ENCODE peak calls at places on chromosomes 16 and 17, in eight cellular contexts. Q, R, G, I, P, S, X and T are unnamed samples.

GRCh38 chr17:42920922-42921321 is 20.3 kb downstream of the G6PC1 start:
- DNase-seq in G (peak; percentile 72), R (peak; percentile 21), I (no peak), X (no peak), P (no peak), Q (peak; percentile 41), S (peak; percentile 36), T (no peak)

GRCh38 chr16:57446530-57447141 is 549 bp downstream of the CIAPIN1 start:
- DNase-seq in G (peak; percentile 42), S (peak; percentile 28), I (no peak), X (no peak), P (no peak), Q (peak; percentile 34), R (no peak), T (peak; percentile 16)

GRCh38 chr16:28163699-28164584 is 47.8 kb downstream of the XPO6 start:
- DNase-seq in G (no peak), R (no peak), Q (peak; percentile 89), X (no peak), S (no peak), P (no peak), I (no peak), T (no peak)

GRCh38 chr17:80947200-80947940 is 44.3 kb upstream of the CHMP6 start:
- DNase-seq in P (no peak), Q (no peak), X (no peak), G (no peak), I (no peak), S (no peak), R (no peak), T (no peak)

GRCh38 chr16:52318259-52319008 is 228.5 kb downstream of the TOX3 start:
- DNase-seq in P (no peak), G (peak; percentile 92), R (no peak), S (no peak), I (no peak), X (no peak), Q (no peak), T (no peak)

GRCh38 chr16:88619859-88620655 is 18.3 kb upstream of the IL17C start:
- DNase-seq in S (no peak), X (peak; percentile 96), I (peak; percentile 37), R (no peak), Q (no peak), P (no peak), G (no peak), T (peak; percentile 31)

GRCh38 chr17:2610640-2611175 is 17.3 kb downstream of the PAFAH1B1 start:
- DNase-seq in R (no peak), X (no peak), I (no peak), P (no peak), Q (no peak), S (no peak), G (no peak), T (no peak)

GRCh38 chr17:63993368-63993990 is 4.7 kb upstream of the PRR29 start:
- DNase-seq in X (peak; percentile 67), P (no peak), R (no peak), Q (no peak), S (no peak), I (no peak), G (no peak), T (no peak)

GRCh38 chr17:43905985-43906852 is 1.1 kb downstream of the MPP2 start:
- DNase-seq in S (no peak), G (peak; percentile 42), P (peak; percentile 84), X (peak; percentile 28), Q (peak; percentile 49), R (no peak), I (no peak), T (no peak)

GRCh38 chr16:80997139-80997798 is 9.4 kb downstream of the CMC2 start:
- DNase-seq in Q (peak; percentile 37), R (no peak), I (no peak), S (no peak), P (no peak), G (no peak), X (no peak), T (no peak)

GRCh38 chr16:12094537-12095265 is 118.2 kb downstream of the SNX29 start:
- DNase-seq in I (no peak), G (no peak), P (no peak), R (no peak), Q (no peak), X (no peak), S (no peak), T (no peak)

GRCh38 chr17:79325707-79326106 is 251.1 kb downstream of the ENGASE start:
- DNase-seq in S (no peak), I (no peak), Q (peak; percentile 13), P (no peak), R (no peak), X (no peak), G (no peak), T (no peak)

GRCh38 chr16:67910162-67910561 is 17.1 kb downstream of the PSKH1 start:
- DNase-seq in S (no peak), P (peak; percentile 70), I (no peak), Q (peak; percentile 53), R (no peak), X (no peak), G (peak; percentile 8), T (no peak)

GRCh38 chr17:2844386-2844785 is 48.1 kb downstream of the RAP1GAP2 start:
- DNase-seq in R (no peak), Q (no peak), I (no peak), S (no peak), G (peak; percentile 32), P (no peak), X (no peak), T (no peak)

GRCh38 chr17:38400286-38400685 is 28.0 kb upstream of the ARHGAP23 start:
- DNase-seq in Q (no peak), P (no peak), R (no peak), X (no peak), S (no peak), I (no peak), G (no peak), T (no peak)

GRCh38 chr17:68961204-68961893 is 6.2 kb upstream of the ABCA8 start:
- DNase-seq in I (no peak), S (no peak), X (no peak), G (no peak), R (no peak), P (no peak), Q (no peak), T (no peak)

GRCh38 chr17:351436-351713 is 1.2 kb downstream of the RPH3AL start:
- DNase-seq in G (no peak), S (no peak), P (no peak), Q (no peak), X (no peak), R (no peak), I (no peak), T (no peak)

GRCh38 chr17:10843806-10844205 is 5.9 kb upstream of the PIRT start:
- DNase-seq in I (no peak), X (no peak), S (no peak), R (no peak), G (no peak), P (no peak), Q (peak; percentile 12), T (no peak)